ENCODE peak calls at places on chromosomes 3 and 15, in six cellular contexts. G is A549, R is H54, L is HepG2, K is suprapubic skin, A is ovary. H is an unnamed sample.

GRCh38 chr3:65356331-65357286 is 668.8 kb upstream of the ADAMTS9 start:
- DNase-seq in G (no peak), R (no peak), L (no peak), K (no peak), A (peak; percentile 42), H (peak; percentile 7)

GRCh38 chr15:67743558-67743957 is 81.8 kb upstream of the SKOR1 start:
- DNase-seq in G (no peak), R (no peak), L (no peak), K (no peak), A (no peak), H (no peak)

GRCh38 chr3:163056874-163057497 is 1560.4 kb downstream of the OTOL1 start:
- DNase-seq in G (peak; percentile 36), R (no peak), L (peak; percentile 41), K (no peak), A (no peak), H (peak; percentile 16)

GRCh38 chr3:135564696-135565095 is 400.8 kb upstream of the PPP2R3A start:
- DNase-seq in G (no peak), R (no peak), L (no peak), K (no peak), A (no peak), H (no peak)

GRCh38 chr3:179236676-179237301 is 14.1 kb downstream of the KCNMB3 start:
- DNase-seq in G (no peak), R (no peak), L (no peak), K (no peak), A (no peak), H (peak; percentile 75)

GRCh38 chr3:4107430-4107829 is 195.7 kb upstream of the SETMAR start:
- DNase-seq in G (peak; percentile 1), R (no peak), L (no peak), K (no peak), A (no peak), H (no peak)

GRCh38 chr3:136186330-136186729 is 9.8 kb downstream of the MSL2 start:
- DNase-seq in G (no peak), R (no peak), L (peak; percentile 69), K (no peak), A (no peak), H (no peak)

GRCh38 chr3:101036213-101036618 is 43.0 kb upstream of the ABI3BP start:
- DNase-seq in G (peak; percentile 18), R (peak; percentile 28), L (peak; percentile 11), K (no peak), A (no peak), H (no peak)

GRCh38 chr15:40010681-40011080 is 28.3 kb downstream of the SRP14 start:
- DNase-seq in G (no peak), R (no peak), L (no peak), K (no peak), A (no peak), H (no peak)

GRCh38 chr3:43729707-43730399 is 39.1 kb downstream of the ABHD5 start:
- DNase-seq in G (no peak), R (no peak), L (no peak), K (no peak), A (no peak), H (no peak)

GRCh38 chr3:14678015-14678503 is 3.1 kb downstream of the C3orf20 start:
- DNase-seq in G (no peak), R (no peak), L (peak; percentile 96), K (no peak), A (no peak), H (no peak)
- TF ChIP-seq POLR2A in G (no peak), R (no peak), L (no peak), K (no peak), A (no peak), H (no peak)

GRCh38 chr3:98901465-98902174 is at the start of gene DCBLD2:
- DNase-seq in G (peak; percentile 94), R (peak; percentile 78), L (peak; percentile 97), K (peak; percentile 99), A (peak; percentile 98), H (peak; percentile 98)
- TF ChIP-seq POLR2A in G (peak; percentile 96), R (peak; percentile 98), L (peak; percentile 93), K (no peak), A (peak; percentile 87), H (peak; percentile 91)

GRCh38 chr15:57427367-57427821 is 51.1 kb downstream of the CGNL1 start:
- DNase-seq in G (peak; percentile 71), R (peak; percentile 32), L (peak; percentile 31), K (no peak), A (no peak), H (no peak)

GRCh38 chr15:57429098-57429497 is 52.8 kb downstream of the CGNL1 start:
- DNase-seq in G (no peak), R (no peak), L (no peak), K (no peak), A (no peak), H (no peak)

GRCh38 chr15:57424628-57425405 is 48.5 kb downstream of the CGNL1 start:
- DNase-seq in G (no peak), R (no peak), L (no peak), K (no peak), A (no peak), H (no peak)

GRCh38 chr15:57423599-57424140 is 47.4 kb downstream of the CGNL1 start:
- DNase-seq in G (no peak), R (no peak), L (no peak), K (no peak), A (no peak), H (no peak)

GRCh38 chr15:57425842-57426241 is 49.5 kb downstream of the CGNL1 start:
- DNase-seq in G (no peak), R (no peak), L (no peak), K (no peak), A (no peak), H (no peak)
- TF ChIP-seq POLR2A in G (no peak), R (no peak), L (no peak), K (no peak), A (no peak), H (no peak)

GRCh38 chr15:49860101-49860500 is 239.3 kb downstream of the DTWD1 start:
- DNase-seq in G (no peak), R (no peak), L (no peak), K (no peak), A (no peak), H (no peak)

GRCh38 chr15:49868348-49868747 is 247.5 kb downstream of the DTWD1 start:
- DNase-seq in G (no peak), R (no peak), L (no peak), K (no peak), A (no peak), H (no peak)

GRCh38 chr15:49863431-49864205 is 242.8 kb downstream of the DTWD1 start:
- DNase-seq in G (no peak), R (no peak), L (no peak), K (no peak), A (no peak), H (no peak)

GRCh38 chr15:49865925-49866757 is 245.3 kb downstream of the DTWD1 start:
- DNase-seq in G (peak; percentile 44), R (no peak), L (no peak), K (no peak), A (no peak), H (no peak)

GRCh38 chr15:49864251-49864650 is 243.4 kb downstream of the DTWD1 start:
- DNase-seq in G (no peak), R (no peak), L (no peak), K (no peak), A (no peak), H (no peak)
- TF ChIP-seq POLR2A in G (no peak), R (no peak), L (no peak), K (no peak), A (no peak), H (no peak)

GRCh38 chr3:49092948-49093852 is 671 bp downstream of the QRICH1 start:
- DNase-seq in G (peak; percentile 31), R (peak; percentile 56), L (peak; percentile 65), K (peak; percentile 83), A (peak; percentile 90), H (peak; percentile 94)
- TF ChIP-seq POLR2A in G (no peak), R (no peak), L (no peak), K (no peak), A (no peak), H (no peak)

H was measured in erythroblast.